ENCODE peak calls at places on chromosomes 13 and 19, in six cellular contexts. M, S, J, Q, D and H are unnamed samples.

GRCh38 chr19:2969104-2969504 is 8.3 kb upstream of the TLE6 start:
- DNase-seq in M (no peak), S (no peak), J (peak), Q (peak), D (peak), H (no peak)

GRCh38 chr13:86974251-86974994 is 696.7 kb upstream of the SLITRK5 start:
- DNase-seq in M (no peak), S (no peak), J (no peak), Q (no peak), D (no peak), H (no peak)

GRCh38 chr19:35299523-35300339 is 7.8 kb downstream of the MAG start:
- DNase-seq in M (no peak), S (no peak), J (no peak), Q (no peak), D (no peak), H (no peak)

GRCh38 chr13:114148521-114148855 is 16.1 kb upstream of the RASA3 start:
- DNase-seq in M (no peak), S (no peak), J (peak), Q (no peak), D (no peak), H (no peak)

GRCh38 chr13:110641055-110642015 is 26.0 kb downstream of the NAXD start:
- DNase-seq in M (no peak), S (no peak), J (no peak), Q (no peak), D (peak), H (no peak)

GRCh38 chr13:110107568-110108347 is 199.2 kb downstream of the COL4A1 start:
- DNase-seq in M (peak), S (no peak), J (no peak), Q (no peak), D (peak), H (no peak)

GRCh38 chr13:112131081-112131739 is 64.3 kb downstream of the SOX1 start:
- DNase-seq in M (no peak), S (no peak), J (no peak), Q (no peak), D (no peak), H (no peak)

GRCh38 chr13:77207943-77208342 is 119.0 kb downstream of the MYCBP2 start:
- DNase-seq in M (no peak), S (no peak), J (no peak), Q (no peak), D (peak), H (no peak)

GRCh38 chr13:73065665-73066350 is 7.0 kb downstream of the KLF5 start:
- DNase-seq in M (no peak), S (no peak), J (no peak), Q (no peak), D (no peak), H (no peak)

GRCh38 chr13:52010890-52011689 is at the start of gene ATP7B:
- DNase-seq in M (peak), S (no peak), J (no peak), Q (peak), D (no peak), H (no peak)

GRCh38 chr13:35349673-35350278 is 126.7 kb downstream of the MAB21L1 start:
- DNase-seq in M (no peak), S (no peak), J (no peak), Q (no peak), D (peak), H (peak)

GRCh38 chr19:48745208-48745995 is 1.3 kb downstream of the IZUMO1 start:
- DNase-seq in M (peak), S (no peak), J (peak), Q (no peak), D (peak), H (no peak)

GRCh38 chr13:21670883-21671792 is at the start of gene FGF9:
- DNase-seq in M (peak), S (no peak), J (peak), Q (peak), D (peak), H (no peak)

GRCh38 chr13:91922969-91923592 is 524.7 kb downstream of the GPC5 start:
- DNase-seq in M (peak), S (no peak), J (no peak), Q (no peak), D (peak), H (no peak)

GRCh38 chr13:109385161-109385560 is 401.2 kb downstream of the IRS2 start:
- DNase-seq in M (no peak), S (no peak), J (no peak), Q (no peak), D (peak), H (no peak)

GRCh38 chr19:50677636-50678035 is 28.4 kb downstream of the C19orf81 start:
- DNase-seq in M (no peak), S (no peak), J (no peak), Q (no peak), D (no peak), H (no peak)

GRCh38 chr13:72293206-72293605 is 426.2 kb upstream of the DACH1 start:
- DNase-seq in M (no peak), S (no peak), J (no peak), Q (no peak), D (no peak), H (no peak)

GRCh38 chr19:29771708-29772415 is 39.9 kb upstream of the CCNE1 start:
- DNase-seq in M (peak), S (no peak), J (peak), Q (peak), D (peak), H (no peak)

GRCh38 chr19:45128109-45128508 is 32.7 kb downstream of the NKPD1 start:
- DNase-seq in M (no peak), S (no peak), J (no peak), Q (no peak), D (no peak), H (no peak)

GRCh38 chr19:54480048-54480447 is 7.0 kb upstream of the CDC42EP5 start:
- DNase-seq in M (no peak), S (no peak), J (no peak), Q (no peak), D (no peak), H (no peak)

GRCh38 chr13:112444001-112444311 is 67.8 kb downstream of the SPACA7 start:
- DNase-seq in M (peak), S (no peak), J (peak), Q (peak), D (peak), H (no peak)

GRCh38 chr19:35043906-35044305 is 2.4 kb downstream of the HPN start:
- DNase-seq in M (no peak), S (no peak), J (no peak), Q (no peak), D (no peak), H (no peak)

GRCh38 chr13:74135306-74136088 is 1.3 kb upstream of the KLF12 start:
- DNase-seq in M (peak), S (peak), J (peak), Q (peak), D (peak), H (no peak)

GRCh38 chr13:46575843-46576242 is 22.9 kb downstream of the LRCH1 start:
- DNase-seq in M (no peak), S (no peak), J (no peak), Q (no peak), D (peak), H (no peak)

GRCh38 chr19:10209305-10209704 is 14.6 kb upstream of the DNMT1 start:
- DNase-seq in M (no peak), S (no peak), J (no peak), Q (no peak), D (no peak), H (no peak)

GRCh38 chr13:106114981-106115554 is 420.4 kb downstream of the EFNB2 start:
- DNase-seq in M (no peak), S (no peak), J (no peak), Q (no peak), D (no peak), H (no peak)

GRCh38 chr19:41328157-41328817 is 18.3 kb downstream of the CCDC97 start:
- DNase-seq in M (no peak), S (no peak), J (no peak), Q (no peak), D (peak), H (no peak)

GRCh38 chr19:8678244-8678807 is 20.3 kb downstream of the ACTL9 start:
- DNase-seq in M (no peak), S (no peak), J (no peak), Q (no peak), D (no peak), H (no peak)

GRCh38 chr19:12864721-12865715 is 16.2 kb downstream of the DNASE2 start:
- DNase-seq in M (no peak), S (no peak), J (no peak), Q (no peak), D (no peak), H (no peak)

GRCh38 chr13:44884076-44884729 is 105.1 kb downstream of the NUFIP1 start:
- DNase-seq in M (no peak), S (no peak), J (no peak), Q (no peak), D (peak), H (no peak)

GRCh38 chr13:105047676-105048295 is 1487.7 kb downstream of the EFNB2 start:
- DNase-seq in M (no peak), S (no peak), J (no peak), Q (no peak), D (peak), H (no peak)

GRCh38 chr13:92175330-92175729 is 776.9 kb downstream of the GPC5 start:
- DNase-seq in M (peak), S (no peak), J (no peak), Q (no peak), D (peak), H (no peak)

GRCh38 chr13:45851171-45851889 is at the start of gene SIAH3:
- DNase-seq in M (peak), S (no peak), J (no peak), Q (no peak), D (peak), H (no peak)

GRCh38 chr19:18522124-18522861 is 423 bp upstream of the ELL start:
- DNase-seq in M (peak), S (peak), J (peak), Q (peak), D (peak), H (peak)
- H3K4me3 ChIP-seq in M (peak), S (peak), J (peak), Q (peak), D (peak), H (peak)

GRCh38 chr19:42561512-42561911 is 33.2 kb downstream of the CEACAM8 start:
- DNase-seq in M (no peak), S (no peak), J (no peak), Q (no peak), D (no peak), H (no peak)
- TF ChIP-seq CTCF in M (peak), S (no peak), J (no peak), Q (no peak), D (no peak), H (no peak)

GRCh38 chr19:13962738-13963602 is 10.7 kb downstream of the DCAF15 start:
- DNase-seq in M (no peak), S (no peak), J (no peak), Q (no peak), D (no peak), H (no peak)
- H3K4me3 ChIP-seq in M (no peak), S (peak), J (no peak), Q (peak), D (no peak), H (no peak)

DNA sequence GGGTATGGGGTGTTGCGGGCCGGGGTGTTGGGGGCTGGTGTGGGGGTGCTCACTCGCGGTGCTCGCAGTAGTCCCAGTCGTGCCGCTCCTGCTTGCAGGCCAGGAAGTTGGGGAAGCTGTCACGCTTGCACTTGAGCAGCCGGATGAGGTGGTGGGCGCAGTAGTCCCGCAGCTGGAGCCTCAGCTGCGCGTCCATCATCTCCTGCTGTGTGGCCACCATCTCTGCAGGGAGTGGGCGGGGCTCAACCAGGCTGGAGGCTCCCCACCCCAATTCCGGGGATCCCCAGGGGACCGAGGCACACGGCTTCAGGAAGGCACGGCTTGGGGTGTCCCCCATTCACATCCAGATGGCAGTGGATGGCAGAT is 5.2 kb downstream of the NDUFB7 start:
- DNase-seq in M (peak), S (no peak), J (no peak), Q (no peak), D (no peak), H (no peak)
- TF ChIP-seq CTCF in M (no peak), S (no peak), J (no peak), Q (no peak), D (no peak), H (no peak)

GRCh38 chr19:1446713-1447564 is 3.0 kb upstream of the APC2 start:
- DNase-seq in M (peak), S (no peak), J (no peak), Q (no peak), D (no peak), H (no peak)
- H3K4me3 ChIP-seq in M (peak), S (no peak), J (no peak), Q (no peak), D (no peak), H (no peak)

GRCh38 chr19:52453324-52454094 is at the start of gene ZNF578:
- DNase-seq in M (peak), S (peak), J (peak), Q (peak), D (peak), H (peak)
- TF ChIP-seq CTCF in M (no peak), S (no peak), J (no peak), Q (no peak), D (peak), H (no peak)

GRCh38 chr19:47503130-47503822 is 11.6 kb downstream of the NAPA start:
- DNase-seq in M (no peak), S (no peak), J (no peak), Q (no peak), D (no peak), H (no peak)

GRCh38 chr19:47507031-47507430 is 7.8 kb downstream of the NAPA start:
- DNase-seq in M (no peak), S (no peak), J (peak), Q (no peak), D (no peak), H (no peak)

GRCh38 chr19:47506459-47506858 is 8.4 kb downstream of the NAPA start:
- DNase-seq in M (no peak), S (no peak), J (no peak), Q (no peak), D (no peak), H (no peak)

GRCh38 chr19:47505506-47505905 is 9.4 kb downstream of the NAPA start:
- DNase-seq in M (no peak), S (no peak), J (no peak), Q (no peak), D (no peak), H (no peak)

GRCh38 chr19:47503823-47504145 is 11.1 kb downstream of the NAPA start:
- DNase-seq in M (no peak), S (no peak), J (no peak), Q (no peak), D (no peak), H (no peak)
- H3K4me3 ChIP-seq in M (no peak), S (no peak), J (no peak), Q (no peak), D (no peak), H (no peak)

DNA sequence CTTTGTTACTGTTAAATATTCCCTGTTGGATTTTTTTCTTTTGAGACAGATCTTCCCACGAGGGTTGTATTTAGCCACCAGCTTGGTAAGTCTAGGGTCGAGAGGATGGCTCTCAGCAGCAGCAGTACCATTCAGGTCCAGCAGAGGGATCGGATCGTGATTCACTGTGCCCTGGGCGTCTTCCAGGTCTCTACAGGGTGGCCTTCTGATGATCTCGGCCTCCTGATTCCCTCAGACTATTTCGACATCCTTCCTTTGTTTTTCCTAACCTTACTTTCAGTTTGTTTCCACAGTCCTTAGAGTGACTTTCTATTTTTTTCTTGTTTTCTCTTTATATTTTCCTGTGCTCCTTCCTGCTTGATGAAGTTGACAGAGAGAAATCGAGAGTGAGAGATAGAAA is 1436.9 kb downstream of the UQCRFS1 start:
- DNase-seq in M (peak), S (no peak), J (no peak), Q (no peak), D (peak), H (no peak)
- TF ChIP-seq CTCF in M (no peak), S (no peak), J (no peak), Q (peak), D (peak), H (peak)

GRCh38 chr19:11540642-11541041 is 2.0 kb downstream of the CNN1 start:
- DNase-seq in M (no peak), S (no peak), J (no peak), Q (no peak), D (no peak), H (no peak)

GRCh38 chr19:11535792-11536595 is 2.7 kb upstream of the CNN1 start:
- DNase-seq in M (peak), S (peak), J (peak), Q (peak), D (peak), H (no peak)

GRCh38 chr19:11539495-11540365 is 1.1 kb downstream of the CNN1 start:
- DNase-seq in M (no peak), S (no peak), J (no peak), Q (no peak), D (peak), H (no peak)

GRCh38 chr19:11541238-11541637 is 2.6 kb downstream of the CNN1 start:
- DNase-seq in M (no peak), S (no peak), J (no peak), Q (no peak), D (no peak), H (no peak)

GRCh38 chr19:11538232-11539036 is at the start of gene CNN1:
- DNase-seq in M (peak), S (peak), J (no peak), Q (peak), D (peak), H (no peak)
- H3K4me3 ChIP-seq in M (peak), S (peak), J (no peak), Q (peak), D (peak), H (no peak)

DNA sequence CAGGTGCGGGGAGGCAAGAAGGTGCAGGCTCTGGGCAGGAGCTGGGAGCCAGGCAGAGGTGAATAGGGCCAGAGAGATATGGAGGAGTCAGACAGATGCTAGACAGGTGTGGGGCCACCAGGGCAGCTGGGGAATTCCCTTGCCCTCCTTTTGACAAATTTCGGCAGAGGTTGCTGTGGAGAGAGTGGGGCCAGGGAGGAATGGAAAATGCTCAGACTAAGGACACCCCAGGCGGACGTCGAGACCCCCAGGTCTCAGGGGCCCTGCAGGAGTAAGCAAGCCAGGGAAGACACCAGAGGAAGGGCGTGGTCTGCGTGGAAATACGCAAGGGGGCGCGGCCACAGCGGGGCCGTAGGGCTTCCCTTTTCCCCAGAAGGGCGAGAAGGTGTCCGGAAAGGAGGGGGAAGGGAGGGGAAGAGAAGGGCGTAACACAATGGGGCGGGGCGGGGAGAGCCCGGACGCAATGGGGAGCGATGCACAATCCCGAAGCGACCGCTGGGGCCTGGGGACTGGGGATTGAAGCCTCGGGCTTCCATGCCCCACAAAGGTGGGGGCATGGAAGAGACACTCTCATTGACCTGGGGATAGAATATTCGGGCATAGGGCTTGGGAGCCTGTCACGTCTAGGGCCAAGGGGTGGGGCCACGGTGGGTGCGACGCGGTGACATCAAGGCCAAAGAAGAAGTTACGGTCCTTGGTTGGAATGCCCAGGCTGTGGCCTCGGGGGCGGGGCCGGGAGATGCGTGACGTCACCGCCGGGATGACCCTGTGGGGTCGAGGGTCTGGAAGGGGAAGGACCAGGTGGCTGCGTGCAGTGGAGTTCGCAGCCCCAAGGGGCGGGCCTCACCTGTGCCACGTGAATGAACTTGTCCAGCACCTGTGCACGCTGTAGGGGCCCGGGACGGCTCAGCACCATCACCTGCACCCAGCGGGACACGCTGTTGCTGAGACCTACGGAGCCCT is 8.2 kb downstream of the RASGRP4 start:
- DNase-seq in M (peak), S (no peak), J (no peak), Q (peak), D (no peak), H (no peak)
- TF ChIP-seq CTCF in M (no peak), S (no peak), J (no peak), Q (no peak), D (no peak), H (no peak)